ENCODE peak calls at places on chromosomes 5 and 9, in six cellular contexts. D, L, Y, U, W and A are unnamed samples.

GRCh38 chr9:35951736-35952135 is 6.2 kb downstream of the OR2S2 start:
- DNase-seq in D (no peak), L (no peak), Y (peak; percentile 88), U (no peak), W (no peak), A (peak; percentile 51)

GRCh38 chr9:134565316-134565915 is 76.2 kb upstream of the COL5A1 start:
- DNase-seq in D (no peak), L (no peak), Y (no peak), U (no peak), W (peak; percentile 1), A (no peak)

GRCh38 chr9:137028281-137029057 is 432 bp upstream of the ABCA2 start:
- DNase-seq in D (no peak), L (no peak), Y (peak; percentile 19), U (peak; percentile 78), W (peak; percentile 91), A (peak; percentile 12)

GRCh38 chr5:77973253-77973609 is 197.1 kb upstream of the TBCA start:
- DNase-seq in D (no peak), L (no peak), Y (peak; percentile 10), U (no peak), W (no peak), A (no peak)

GRCh38 chr5:157303667-157304327 is 37.9 kb downstream of the CYFIP2 start:
- DNase-seq in D (no peak), L (no peak), Y (no peak), U (no peak), W (no peak), A (no peak)

GRCh38 chr5:96924016-96924443 is 11.8 kb upstream of the LNPEP start:
- DNase-seq in D (no peak), L (no peak), Y (peak; percentile 14), U (no peak), W (peak; percentile 8), A (peak; percentile 92)

GRCh38 chr9:126454250-126454649 is 127.6 kb downstream of the MVB12B start:
- DNase-seq in D (no peak), L (no peak), Y (no peak), U (no peak), W (no peak), A (no peak)

GRCh38 chr9:124455820-124456219 is 5.6 kb downstream of the ADGRD2 start:
- DNase-seq in D (no peak), L (no peak), Y (no peak), U (no peak), W (no peak), A (no peak)

GRCh38 chr9:70590264-70590646 is 175.8 kb upstream of the KLF9 start:
- DNase-seq in D (no peak), L (no peak), Y (peak; percentile 66), U (no peak), W (no peak), A (no peak)

GRCh38 chr5:38719916-38720315 is 125.9 kb upstream of the OSMR start:
- DNase-seq in D (no peak), L (no peak), Y (no peak), U (no peak), W (peak; percentile 2), A (peak; percentile 60)

GRCh38 chr5:44542470-44542869 is 153.2 kb upstream of the FGF10 start:
- DNase-seq in D (no peak), L (no peak), Y (no peak), U (no peak), W (no peak), A (no peak)

GRCh38 chr9:135147938-135148337 is 60.5 kb downstream of the OLFM1 start:
- DNase-seq in D (no peak), L (no peak), Y (no peak), U (no peak), W (no peak), A (no peak)

DNA sequence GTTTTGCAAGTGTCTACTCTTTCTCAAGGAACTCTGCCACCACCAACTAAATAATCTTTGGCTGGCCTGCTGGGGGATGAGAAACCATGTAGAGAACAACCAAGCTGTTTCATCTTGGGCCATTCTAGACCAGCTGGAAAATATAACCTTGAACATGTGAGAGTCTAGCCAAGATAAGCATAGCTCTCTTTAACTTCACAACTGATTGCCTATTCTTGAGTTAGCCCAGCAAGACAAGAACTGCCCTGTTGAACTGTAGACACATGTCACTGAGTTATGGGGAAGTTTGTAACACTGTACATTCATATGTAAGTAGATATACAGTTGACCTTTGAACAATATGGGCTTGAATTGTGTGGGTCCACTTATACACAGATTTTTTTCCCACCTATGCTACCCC is 44.4 kb downstream of the NUP155 start:
- DNase-seq in D (no peak), L (no peak), Y (no peak), U (no peak), W (no peak), A (no peak)
- H3K36me3 ChIP-seq in D (peaks cover 41% of the 10 kb centered on the region), L (peaks cover 96% of the 10 kb centered on the region), Y (peaks cover 20% of the 10 kb centered on the region), U (peaks cover 56% of the 10 kb centered on the region), W (no peaks in the 10 kb centered on the region), A (peaks cover 13% of the 10 kb centered on the region)

GRCh38 chr9:88951143-88951542 is 40.1 kb upstream of the S1PR3 start:
- DNase-seq in D (no peak), L (no peak), Y (no peak), U (no peak), W (no peak), A (no peak)

GRCh38 chr9:88950341-88951141 is 40.7 kb upstream of the S1PR3 start:
- DNase-seq in D (no peak), L (no peak), Y (peak; percentile 45), U (no peak), W (no peak), A (peak; percentile 87)

GRCh38 chr9:88947581-88948573 is 43.4 kb upstream of the S1PR3 start:
- DNase-seq in D (no peak), L (no peak), Y (no peak), U (no peak), W (no peak), A (peak; percentile 25)

GRCh38 chr9:88949425-88949824 is 41.8 kb upstream of the S1PR3 start:
- DNase-seq in D (no peak), L (no peak), Y (peak; percentile 81), U (no peak), W (peak; percentile 46), A (no peak)

DNA sequence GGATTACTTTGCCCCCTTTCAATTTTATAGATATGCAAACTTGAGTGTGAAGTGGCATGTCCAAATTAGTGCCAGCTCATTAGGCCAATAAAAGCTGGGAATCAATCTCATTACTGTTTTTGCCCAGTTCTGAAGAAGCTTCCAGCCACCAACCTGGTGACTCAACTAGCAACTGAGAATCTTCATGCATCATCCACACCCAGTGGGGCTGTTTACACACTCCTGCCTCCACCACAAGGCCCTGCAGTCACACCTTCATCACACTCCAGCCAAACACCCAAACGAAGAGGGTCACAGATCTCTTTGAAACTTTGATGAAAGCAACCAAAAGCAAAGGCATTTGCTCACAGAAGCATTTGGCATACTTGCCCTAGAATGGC is 41.3 kb upstream of the S1PR3 start:
- DNase-seq in D (no peak), L (no peak), Y (no peak), U (no peak), W (no peak), A (peak; percentile 79)
- H3K4me3 ChIP-seq in D (no peak overlapping the region), L (no peak overlapping the region), Y (no peak overlapping the region), U (no peak overlapping the region), W (no peak overlapping the region), A (no peak overlapping the region)

DNA sequence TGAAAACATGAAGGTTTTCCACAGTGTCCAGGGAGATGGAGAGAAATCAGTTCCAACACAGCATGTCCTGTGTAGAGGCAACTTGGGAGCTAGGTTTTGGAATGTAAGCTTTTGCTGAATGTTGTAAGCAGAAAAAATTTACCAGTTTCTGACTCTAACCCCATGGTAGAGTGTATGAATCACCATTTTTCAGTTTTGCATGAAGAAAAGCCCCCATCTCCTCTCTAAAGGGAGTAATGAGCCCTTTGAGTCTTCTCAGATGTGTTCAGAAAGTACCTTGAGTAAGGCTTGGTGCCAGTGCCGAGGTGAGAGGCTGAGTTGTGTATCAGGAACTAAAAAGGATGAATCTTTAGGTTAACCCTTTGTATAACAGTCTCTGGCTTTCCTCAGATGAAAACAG is 96.2 kb downstream of the ADRB2 start:
- DNase-seq in D (no peak), L (no peak), Y (no peak), U (no peak), W (no peak), A (no peak)
- TF ChIP-seq CTCF in D (no peak), L (no peak), Y (no peak), U (no peak), W (no peak), A (no peak)

DNA sequence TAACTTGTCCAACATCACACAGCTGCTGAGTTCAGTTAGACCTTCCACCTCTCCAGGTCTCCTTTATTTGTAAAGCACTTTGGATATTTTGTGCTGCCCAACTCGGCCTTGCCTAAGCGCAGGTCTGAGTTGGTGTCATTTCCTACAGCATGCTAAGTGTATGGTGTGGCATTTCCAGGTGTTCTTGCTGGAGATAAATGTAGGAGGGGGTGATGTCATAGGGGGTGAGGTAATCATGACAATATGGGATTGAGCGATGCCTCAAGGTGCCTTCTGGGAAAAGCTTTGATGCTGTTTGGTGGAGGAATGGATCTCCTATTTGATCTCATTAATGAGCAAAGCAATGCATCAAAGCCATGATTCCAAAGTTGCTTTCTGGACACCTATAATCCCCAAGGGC is 32.3 kb upstream of the NEURL1B start:
- DNase-seq in D (no peak), L (no peak), Y (no peak), U (no peak), W (no peak), A (no peak)
- H3K36me3 ChIP-seq in D (no peaks in the 10 kb centered on the region), L (no peaks in the 10 kb centered on the region), Y (no peaks in the 10 kb centered on the region), U (no peaks in the 10 kb centered on the region), W (no peaks in the 10 kb centered on the region), A (no peaks in the 10 kb centered on the region)

GRCh38 chr5:71482132-71482531 is 26.7 kb downstream of the BDP1 start:
- DNase-seq in D (no peak), L (no peak), Y (peak; percentile 91), U (peak; percentile 26), W (no peak), A (peak; percentile 75)

GRCh38 chr5:71481441-71481840 is 26.0 kb downstream of the BDP1 start:
- DNase-seq in D (no peak), L (no peak), Y (no peak), U (no peak), W (no peak), A (peak; percentile 67)

GRCh38 chr5:71483355-71483754 is 27.9 kb downstream of the BDP1 start:
- DNase-seq in D (peak; percentile 67), L (no peak), Y (peak; percentile 79), U (no peak), W (no peak), A (peak; percentile 95)
- H3K4me3 ChIP-seq in D (no peak overlapping the region), L (no peak overlapping the region), Y (no peak overlapping the region), U (no peak overlapping the region), W (no peak overlapping the region), A (no peak overlapping the region)

DNA sequence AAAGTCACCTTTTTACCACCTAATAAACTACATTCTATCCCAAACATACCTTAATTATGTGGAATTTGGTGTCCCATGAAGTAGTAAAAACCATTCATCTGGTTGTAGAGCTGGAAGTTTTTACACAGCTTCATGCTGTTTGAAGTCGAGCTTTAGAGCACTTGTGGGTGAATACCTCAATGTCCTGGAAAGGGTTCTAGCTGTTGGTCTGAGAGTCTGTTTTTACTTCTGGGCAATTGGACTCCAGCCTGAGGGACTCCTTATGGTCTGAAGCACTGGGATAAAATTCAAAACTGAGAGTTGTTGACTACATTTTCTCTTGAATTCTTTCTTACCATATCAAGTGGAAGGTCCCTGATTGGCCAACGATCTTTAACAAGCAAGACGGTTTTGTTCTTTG is 53.6 kb downstream of the LRRC70 start:
- DNase-seq in D (no peak), L (no peak), Y (no peak), U (no peak), W (no peak), A (no peak)
- TF ChIP-seq CTCF in D (no peak), L (no peak), Y (no peak), U (no peak), W (no peak), A (no peak)